ENCODE peak calls at places on chromosomes 6 and 20, in six cellular contexts. P is fibroblast of lung, A is neural progenitor cell, D is mammary epithelial cell, G is left ventricle myocardium inferior, O is ascending aorta. L is an unnamed sample.

GRCh38 chr20:64057628-64058498 is 5.1 kb upstream of the TCEA2 start:
- DNase-seq in P (no peak), A (peak), D (no peak), G (peak), O (no peak), L (no peak)

GRCh38 chr6:41162687-41163418 is at the start of gene TREM2:
- DNase-seq in P (no peak), A (no peak), D (peak), G (no peak), O (no peak), L (no peak)

GRCh38 chr6:89310929-89311328 is 4.2 kb downstream of the GABRR2 start:
- DNase-seq in P (peak), A (peak), D (no peak), G (no peak), O (no peak), L (no peak)

GRCh38 chr20:44597930-44598329 is 15.6 kb downstream of the PKIG start:
- DNase-seq in P (peak), A (no peak), D (no peak), G (no peak), O (no peak), L (no peak)

GRCh38 chr6:116386581-116387299 is 16.0 kb downstream of the DSE start:
- DNase-seq in P (peak), A (no peak), D (peak), G (no peak), O (no peak), L (no peak)

GRCh38 chr6:8131265-8131897 is 29.0 kb upstream of the EEF1E1 start:
- DNase-seq in P (peak), A (peak), D (peak), G (no peak), O (no peak), L (no peak)

GRCh38 chr6:148509789-148510581 is 167.3 kb downstream of the SASH1 start:
- DNase-seq in P (peak), A (no peak), D (peak), G (peak), O (no peak), L (peak)

GRCh38 chr20:42688576-42688975 is 501.1 kb downstream of the PTPRT start:
- DNase-seq in P (no peak), A (peak), D (no peak), G (no peak), O (no peak), L (no peak)

GRCh38 chr6:159984268-159984786 is 15.4 kb downstream of the IGF2R start:
- DNase-seq in P (peak), A (no peak), D (peak), G (no peak), O (no peak), L (no peak)

GRCh38 chr6:14875678-14876063 is 370.2 kb upstream of the JARID2 start:
- DNase-seq in P (no peak), A (no peak), D (no peak), G (no peak), O (no peak), L (no peak)

GRCh38 chr6:26474439-26474881 is 16.7 kb downstream of the BTN2A1 start:
- DNase-seq in P (no peak), A (no peak), D (no peak), G (no peak), O (no peak), L (no peak)

GRCh38 chr20:33062105-33062629 is 8.5 kb downstream of the BPIFB3 start:
- DNase-seq in P (no peak), A (peak), D (no peak), G (no peak), O (no peak), L (no peak)

GRCh38 chr6:115947964-115948541 is 112.6 kb downstream of the FRK start:
- DNase-seq in P (no peak), A (no peak), D (no peak), G (no peak), O (no peak), L (no peak)

GRCh38 chr20:38873050-38873581 is 53.1 kb upstream of the FAM83D start:
- DNase-seq in P (no peak), A (no peak), D (no peak), G (no peak), O (no peak), L (peak)

GRCh38 chr6:131255434-131255833 is 120.2 kb downstream of the AKAP7 start:
- DNase-seq in P (no peak), A (no peak), D (no peak), G (no peak), O (no peak), L (no peak)

GRCh38 chr6:39084506-39084905 is 30.5 kb downstream of the SAYSD1 start:
- DNase-seq in P (no peak), A (no peak), D (no peak), G (peak), O (no peak), L (peak)

GRCh38 chr6:38178584-38178886 is 359.0 kb downstream of the ZFAND3 start:
- DNase-seq in P (no peak), A (no peak), D (no peak), G (no peak), O (no peak), L (peak)

GRCh38 chr6:73079611-73079955 is 145.7 kb downstream of the KHDC1L start:
- DNase-seq in P (peak), A (no peak), D (peak), G (no peak), O (no peak), L (no peak)

GRCh38 chr20:62347445-62347844 is 19.7 kb downstream of the LAMA5 start:
- DNase-seq in P (no peak), A (no peak), D (no peak), G (no peak), O (no peak), L (no peak)

GRCh38 chr6:167717455-167717854 is 109.3 kb upstream of the AFDN start:
- DNase-seq in P (no peak), A (no peak), D (no peak), G (no peak), O (no peak), L (no peak)

GRCh38 chr6:112933947-112934346 is 586.8 kb downstream of the RFPL4B start:
- DNase-seq in P (peak), A (no peak), D (no peak), G (no peak), O (no peak), L (no peak)

GRCh38 chr6:111681856-111682255 is 76.2 kb upstream of the TRAF3IP2 start:
- DNase-seq in P (no peak), A (no peak), D (no peak), G (no peak), O (no peak), L (no peak)

GRCh38 chr20:50281831-50282591 is 91.4 kb downstream of the CEBPB start:
- DNase-seq in P (no peak), A (peak), D (no peak), G (no peak), O (no peak), L (peak)

GRCh38 chr6:147506704-147507114 is 1.8 kb upstream of the SAMD5 start:
- DNase-seq in P (peak), A (peak), D (peak), G (peak), O (no peak), L (peak)

GRCh38 chr6:25439368-25439767 is 160.2 kb downstream of the CARMIL1 start:
- DNase-seq in P (no peak), A (no peak), D (no peak), G (no peak), O (no peak), L (no peak)

GRCh38 chr6:52306972-52307849 is 22.7 kb upstream of the MCM3 start:
- DNase-seq in P (no peak), A (no peak), D (no peak), G (peak), O (no peak), L (no peak)
- H3K4me3 ChIP-seq in P (no peak), A (peak), D (no peak), G (no peak), O (no peak), L (no peak)

GRCh38 chr6:163422574-163422973 is 8.1 kb downstream of the QKI start:
- DNase-seq in P (no peak), A (peak), D (no peak), G (no peak), O (no peak), L (no peak)

GRCh38 chr6:163417595-163417994 is 3.1 kb downstream of the QKI start:
- DNase-seq in P (no peak), A (no peak), D (no peak), G (no peak), O (no peak), L (no peak)

GRCh38 chr6:163420315-163420667 is 5.8 kb downstream of the QKI start:
- DNase-seq in P (peak), A (no peak), D (no peak), G (no peak), O (no peak), L (no peak)

GRCh38 chr6:163418273-163419029 is 3.9 kb downstream of the QKI start:
- DNase-seq in P (no peak), A (no peak), D (no peak), G (no peak), O (no peak), L (no peak)

DNA sequence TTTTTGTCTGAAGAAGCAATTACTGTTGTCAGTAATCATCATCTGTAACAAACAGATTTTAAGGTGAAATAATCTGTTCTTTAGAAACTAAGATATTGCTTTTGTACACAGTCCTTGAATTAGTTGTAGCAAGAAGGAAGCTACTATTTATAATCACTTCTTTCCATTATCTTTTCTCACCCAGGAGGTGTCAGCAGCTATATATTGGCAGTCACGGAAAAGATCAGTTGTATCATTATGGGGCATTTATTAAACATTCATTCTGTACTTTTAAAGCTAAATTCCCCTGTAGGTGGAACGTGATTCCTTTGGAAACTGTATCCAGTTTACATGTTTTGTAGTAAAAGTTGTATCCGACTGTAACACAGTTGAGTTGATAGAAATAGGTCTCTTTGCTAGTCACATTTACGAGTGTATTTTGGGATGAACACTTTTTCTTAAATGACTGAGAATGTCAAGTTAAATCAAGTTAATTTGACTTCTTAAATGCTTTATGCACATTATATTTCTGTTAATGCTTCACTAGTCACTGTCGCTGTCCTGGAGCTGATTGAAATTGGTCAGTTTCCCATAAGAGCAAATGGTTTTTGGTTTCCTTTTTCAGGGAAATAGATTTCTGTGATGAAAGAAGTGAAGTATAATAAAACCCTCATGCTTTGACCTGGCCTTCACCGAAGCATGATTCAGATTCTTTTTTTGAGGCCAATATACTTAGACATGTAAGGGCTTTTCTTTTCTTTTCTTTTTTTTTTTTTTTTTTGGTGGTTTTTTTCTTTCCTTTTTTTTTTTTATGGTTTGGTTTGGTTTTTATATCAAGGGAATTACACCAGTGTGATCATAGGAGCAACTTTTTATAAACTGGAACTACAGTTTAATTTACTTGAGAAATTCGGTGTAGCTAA is 5.1 kb downstream of the QKI start:
- DNase-seq in P (peak), A (no peak), D (no peak), G (no peak), O (no peak), L (no peak)
- TF ChIP-seq CTCF in P (no peak), A (no peak), D (no peak), G (no peak), O (no peak), L (no peak)

GRCh38 chr6:134363323-134364039 is 45.6 kb upstream of the SGK1 start:
- DNase-seq in P (peak), A (no peak), D (peak), G (no peak), O (no peak), L (no peak)

GRCh38 chr6:134373282-134373922 is 55.5 kb upstream of the SGK1 start:
- DNase-seq in P (peak), A (no peak), D (peak), G (peak), O (peak), L (peak)

GRCh38 chr6:134372603-134373281 is 54.8 kb upstream of the SGK1 start:
- DNase-seq in P (peak), A (no peak), D (no peak), G (peak), O (no peak), L (peak)

GRCh38 chr6:134373966-134374365 is 56.1 kb upstream of the SGK1 start:
- DNase-seq in P (no peak), A (no peak), D (no peak), G (no peak), O (no peak), L (no peak)

GRCh38 chr6:134368670-134369069 is 50.8 kb upstream of the SGK1 start:
- DNase-seq in P (no peak), A (no peak), D (no peak), G (no peak), O (no peak), L (no peak)
- H3K27ac ChIP-seq in P (no peak), A (no peak), D (no peak), G (no peak), O (no peak), L (no peak)

DNA sequence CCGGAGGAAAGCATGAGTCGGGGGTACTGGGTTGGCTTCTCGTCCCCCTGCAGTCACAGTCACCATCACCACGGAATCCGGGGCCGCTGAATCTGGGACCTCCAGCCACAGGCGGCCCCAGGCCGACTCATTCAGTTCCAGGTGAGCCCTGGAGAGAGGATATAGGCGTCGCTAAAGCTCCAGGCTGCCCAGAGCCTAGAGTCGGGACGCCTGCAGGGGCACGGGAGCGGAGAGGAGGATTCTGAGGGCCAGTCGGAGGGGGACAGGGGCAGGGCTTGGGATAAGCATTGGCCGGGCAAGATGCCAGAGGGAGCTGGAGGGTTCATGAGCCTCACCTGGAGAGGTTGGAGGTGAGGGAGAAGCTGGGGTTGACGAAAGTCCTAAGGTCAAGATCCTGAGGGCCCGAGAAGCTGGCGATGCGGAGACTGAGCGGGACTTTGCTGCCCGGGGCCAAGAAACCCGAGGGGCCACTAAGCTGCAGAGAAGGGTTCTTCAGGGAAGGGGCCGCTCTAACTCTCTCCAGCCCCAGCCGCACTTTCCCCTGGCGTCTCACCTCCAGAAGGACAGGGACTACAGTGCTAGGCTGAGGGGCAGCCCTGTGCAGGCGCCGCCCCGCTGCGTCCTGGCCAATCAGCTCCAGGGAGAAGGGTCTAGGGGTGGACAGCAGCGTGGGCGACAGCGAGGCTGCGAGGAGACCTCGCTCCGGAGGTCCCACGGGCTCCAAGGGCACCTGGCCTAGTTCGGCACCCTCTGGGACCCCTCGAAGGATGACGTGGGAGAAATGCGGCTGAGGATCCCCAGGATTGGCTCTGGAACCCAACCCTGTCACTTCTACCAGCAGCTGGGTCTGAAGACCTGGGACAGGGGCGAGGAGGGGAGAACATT is 3.7 kb downstream of the SAPCD1 start:
- DNase-seq in P (no peak), A (peak), D (no peak), G (no peak), O (no peak), L (no peak)
- H3K4me3 ChIP-seq in P (peak), A (no peak), D (no peak), G (peak), O (peak), L (no peak)

GRCh38 chr6:118263929-118264486 is 284.1 kb upstream of the PLN start:
- DNase-seq in P (peak), A (peak), D (no peak), G (no peak), O (no peak), L (no peak)
- TF ChIP-seq CTCF in P (peak), A (peak), D (peak), G (peak), O (no peak), L (peak)

GRCh38 chr20:1422756-1423155 is 29.9 kb upstream of the FKBP1A start:
- DNase-seq in P (no peak), A (no peak), D (no peak), G (no peak), O (no peak), L (no peak)
- H3K27ac ChIP-seq in P (no peak), A (no peak), D (no peak), G (no peak), O (no peak), L (no peak)

L was measured in tibial artery.